ENCODE peak calls at places on chromosome 4, in six cellular contexts. Z is K562, M is H1, O is HepG2, B is GM12878, J is GM12892. L is an unnamed sample.
A peak's percentile ranks its signal among the peaks of the same experiment; 100 is the strongest.

GRCh38 chr4:139609647-139610046 is 53.6 kb upstream of the SETD7 start:
- DNase-seq in J (no peak), M (no peak), Z (no peak), B (no peak), O (no peak), L (no peak)

GRCh38 chr4:141922224-141922623 is 285.8 kb downstream of the IL15 start:
- DNase-seq in B (no peak), O (no peak), J (no peak), M (no peak), Z (no peak), L (no peak)

GRCh38 chr4:168871686-168872085 is 138.4 kb downstream of the CBR4 start:
- DNase-seq in M (no peak), Z (no peak), B (no peak), J (no peak), O (no peak), L (no peak)

GRCh38 chr4:2930821-2931764 is 32.1 kb downstream of the NOP14 start:
- DNase-seq in Z (no peak), M (peak; percentile 60), B (no peak), J (no peak), O (no peak), L (no peak)

GRCh38 chr4:140725556-140725955 is 30.6 kb downstream of the TBC1D9 start:
- DNase-seq in Z (no peak), M (no peak), J (no peak), B (no peak), O (no peak), L (no peak)

GRCh38 chr4:183256756-183257385 is 63.2 kb downstream of the CLDN22 start:
- DNase-seq in O (peak; percentile 40), M (peak; percentile 73), J (peak; percentile 23), B (no peak), Z (peak; percentile 70), L (peak; percentile 21)

GRCh38 chr4:88335092-88335665 is 43.5 kb upstream of the HERC6 start:
- DNase-seq in B (no peak), J (no peak), Z (peak; percentile 5), O (peak; percentile 67), M (peak; percentile 38), L (no peak)

GRCh38 chr4:70754990-70755688 is 33.4 kb downstream of the RUFY3 start:
- DNase-seq in J (no peak), M (no peak), Z (no peak), B (no peak), O (no peak), L (no peak)

GRCh38 chr4:140127422-140127821 is 26.6 kb downstream of the MAML3 start:
- DNase-seq in B (no peak), M (no peak), J (no peak), Z (no peak), O (no peak), L (no peak)

GRCh38 chr4:40046311-40046980 is 10.2 kb upstream of the N4BP2 start:
- DNase-seq in B (no peak), O (peak; percentile 93), M (no peak), Z (peak; percentile 56), J (no peak), L (no peak)

GRCh38 chr4:109179089-109179488 is 123.4 kb downstream of the COL25A1 start:
- DNase-seq in J (no peak), O (no peak), B (no peak), M (no peak), Z (peak; percentile 8), L (no peak)

GRCh38 chr4:6731780-6732179 is 15.8 kb downstream of the BLOC1S4 start:
- DNase-seq in M (no peak), B (no peak), O (no peak), J (no peak), Z (no peak), L (no peak)

GRCh38 chr4:6734165-6734786 is 18.3 kb downstream of the BLOC1S4 start:
- DNase-seq in B (no peak), O (no peak), M (no peak), J (no peak), Z (peak; percentile 69), L (no peak)

GRCh38 chr4:6733358-6734164 is 17.6 kb downstream of the BLOC1S4 start:
- DNase-seq in Z (peak; percentile 49), O (peak; percentile 92), J (no peak), B (no peak), M (no peak), L (no peak)

GRCh38 chr4:6731301-6731641 is 15.3 kb downstream of the BLOC1S4 start:
- DNase-seq in O (no peak), B (no peak), Z (no peak), J (no peak), M (no peak), L (no peak)

DNA sequence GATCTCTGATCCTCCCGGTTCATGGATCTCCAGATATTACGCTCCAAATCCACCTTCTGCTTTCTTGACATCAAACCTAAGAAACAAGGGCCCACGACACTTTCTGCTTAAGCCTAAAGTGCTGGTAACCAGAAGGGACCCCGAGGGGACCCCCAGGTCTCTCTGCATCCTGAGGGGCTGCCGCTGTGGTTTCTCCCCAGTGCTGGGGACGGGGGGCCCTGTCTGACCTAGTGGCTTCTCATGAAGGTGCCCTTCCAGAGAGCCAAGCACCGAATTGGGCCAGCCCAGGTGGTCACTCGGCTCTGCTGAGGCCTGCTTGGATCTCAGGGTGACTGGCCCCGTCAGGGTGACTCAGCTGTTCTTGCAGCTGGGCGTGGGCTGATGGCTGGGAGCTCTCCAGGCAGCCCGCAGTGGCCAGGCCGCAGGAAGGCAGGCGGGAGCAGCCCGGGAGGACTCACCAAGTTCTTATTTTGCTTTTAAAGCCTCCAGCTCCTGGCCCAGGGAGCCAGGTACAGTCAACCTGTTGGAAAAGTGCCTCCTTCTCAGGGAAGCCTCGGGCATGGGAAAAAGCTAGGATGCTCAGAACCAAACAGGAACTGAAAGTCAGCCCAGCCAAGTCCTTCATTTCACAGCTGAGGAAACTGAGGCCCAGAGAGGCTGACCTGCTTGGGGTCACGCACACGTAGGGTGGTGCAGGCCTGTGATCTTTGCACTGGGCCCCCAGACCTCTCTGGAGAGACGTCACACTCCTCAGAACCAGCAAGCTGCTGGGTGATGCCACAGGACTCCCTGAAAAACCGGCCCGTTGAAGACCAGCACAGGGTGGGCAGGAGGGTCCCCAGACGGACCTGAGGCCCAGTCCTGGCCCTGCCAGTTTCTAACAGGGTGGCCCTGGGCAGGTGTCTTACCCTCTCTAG is 16.7 kb downstream of the BLOC1S4 start:
- DNase-seq in Z (peak; percentile 95), M (no peak), J (no peak), O (peak; percentile 77), B (no peak), L (no peak)
- TF ChIP-seq TAF1 in Z (peak; percentile 60), M (no peak), J (no peak), O (peak; percentile 63), B (no peak), L (no peak)

DNA sequence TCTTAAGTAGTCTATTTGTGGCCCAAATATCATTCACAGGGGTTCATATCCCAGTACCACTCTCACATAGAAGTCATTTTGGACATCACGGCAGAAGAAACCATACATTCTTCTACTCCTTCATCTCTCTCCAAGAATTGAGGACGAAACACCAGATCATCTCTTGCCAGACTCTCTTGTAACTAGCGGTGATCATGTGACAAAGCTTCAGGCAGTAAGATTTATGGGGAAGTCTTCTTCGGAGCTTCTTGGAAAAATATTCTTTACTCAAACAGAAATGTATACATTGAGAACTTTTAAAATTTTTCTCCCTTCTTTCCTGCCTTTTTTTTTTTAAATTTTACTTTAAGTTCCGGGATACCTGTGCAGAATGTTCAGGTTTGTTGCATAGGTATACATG is 4.7 kb upstream of the TBC1D19 start:
- DNase-seq in J (no peak), O (no peak), B (no peak), Z (no peak), M (no peak), L (no peak)
- TF ChIP-seq POLR2A in J (no peak), O (no peak), B (no peak), Z (no peak), M (no peak), L (no peak)

DNA sequence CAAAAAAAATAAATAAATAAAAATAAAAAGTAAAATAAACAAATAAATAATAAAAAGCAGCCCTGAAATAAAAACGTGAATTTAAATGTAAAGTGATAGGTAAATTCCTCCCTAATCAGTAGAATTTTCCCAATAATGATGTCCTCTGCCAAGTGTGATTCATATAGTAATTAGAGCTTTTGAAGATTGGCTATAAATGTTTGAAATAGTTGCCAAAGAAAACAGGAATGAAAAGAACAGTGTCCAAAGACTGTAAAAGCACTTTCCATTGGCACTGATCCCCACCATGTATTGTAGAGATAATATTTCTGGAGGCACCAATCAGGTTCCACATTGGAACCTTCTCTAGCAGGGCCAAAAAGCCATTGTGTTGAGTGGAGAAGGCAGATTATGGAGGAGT is 25.9 kb upstream of the SMARCAD1 start:
- DNase-seq in B (no peak), Z (no peak), M (no peak), J (no peak), O (no peak), L (no peak)
- TF ChIP-seq TAF1 in B (no peak), Z (no peak), M (no peak), J (no peak), O (no peak), L (no peak)

GRCh38 chr4:147547314-147548056 is 66.6 kb downstream of the EDNRA start:
- DNase-seq in M (no peak), B (no peak), J (no peak), O (peak; percentile 29), Z (no peak), L (no peak)
- TF ChIP-seq POLR2A in M (no peak), B (no peak), J (no peak), O (no peak), Z (no peak), L (no peak)

DNA sequence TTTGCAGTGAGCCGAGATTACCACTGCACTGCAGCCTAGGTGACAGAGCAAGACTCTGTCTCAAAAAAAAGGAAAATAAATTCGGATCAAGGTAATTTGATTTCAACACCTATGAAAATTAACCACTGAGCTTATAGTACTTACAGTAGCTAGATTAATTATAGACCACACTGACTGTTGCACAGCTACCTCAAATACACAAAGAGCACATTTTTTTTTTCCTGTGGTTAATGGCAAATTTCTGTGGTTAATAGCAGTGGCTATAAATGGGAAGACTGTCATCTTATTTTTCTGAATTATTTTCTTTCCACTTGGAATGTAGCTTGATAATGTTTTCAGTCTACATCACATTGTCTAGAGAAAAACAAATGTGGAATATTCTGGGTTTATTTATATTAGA is 1661.7 kb upstream of the PCDH7 start:
- DNase-seq in Z (no peak), M (no peak), O (no peak), B (no peak), J (no peak), L (no peak)
- TF ChIP-seq TAF1 in Z (no peak), M (no peak), O (no peak), B (no peak), J (no peak), L (no peak)

DNA sequence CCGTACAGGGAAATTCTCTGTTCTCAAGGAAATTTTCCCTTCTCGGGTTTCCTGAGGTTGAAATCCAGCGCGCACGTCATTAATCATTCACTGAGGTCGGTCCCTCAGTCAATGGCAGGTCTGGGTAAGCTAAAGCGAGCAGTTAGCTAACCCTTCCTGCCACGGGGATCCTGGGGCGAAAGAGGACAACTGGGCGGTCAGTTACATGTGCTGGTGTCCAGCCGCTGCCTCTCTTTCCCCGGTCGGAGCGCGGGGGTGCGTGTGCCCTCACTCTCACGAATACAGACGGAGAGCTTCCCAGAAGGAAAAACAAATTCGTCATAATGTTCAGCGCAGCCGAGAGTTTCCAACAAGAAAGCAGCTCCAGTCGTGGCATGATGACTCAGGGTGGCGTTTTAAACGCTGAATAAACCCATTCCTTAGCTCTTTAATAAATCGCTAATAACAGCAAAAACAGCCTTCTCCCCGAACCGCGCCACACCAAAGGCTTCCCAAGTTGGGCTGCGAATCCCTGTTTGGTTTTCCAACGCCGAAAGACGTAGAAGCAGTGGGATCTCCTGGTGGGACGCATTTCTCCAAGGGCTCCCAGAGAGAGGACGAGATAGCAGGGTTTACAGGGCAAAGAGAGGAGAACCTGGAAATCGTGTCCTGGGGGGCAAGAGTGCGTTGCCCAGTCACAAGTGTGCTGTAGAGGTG is 745 bp upstream of the FGF5 start:
- DNase-seq in B (no peak), Z (peak; percentile 55), J (no peak), M (no peak), O (no peak), L (no peak)
- TF ChIP-seq POLR2A in B (no peak), Z (no peak), J (no peak), M (no peak), O (no peak), L (no peak)